ENCODE peak calls at places on chromosomes 5 and 9, in five cellular contexts. U is neuronal stem cell, P is heart left ventricle, Z is endodermal cell, E is heart right ventricle. C is an unnamed sample.

GRCh38 chr5:127074466-127074865 is 1.2 kb upstream of the C5orf63 start:
- DNase-seq in P (no peak), U (no peak), Z (no peak), E (no peak), C (no peak)

GRCh38 chr5:52817818-52818217 is 30.1 kb downstream of the ITGA1 start:
- DNase-seq in E (no peak), Z (no peak), P (no peak), U (no peak), C (no peak)

GRCh38 chr9:102032614-102033013 is 294.2 kb upstream of the GRIN3A start:
- DNase-seq in P (no peak), Z (no peak), E (no peak), U (no peak), C (no peak)

GRCh38 chr5:155728146-155728856 is 598.7 kb upstream of the SGCD start:
- DNase-seq in Z (peak; percentile 88), E (peak; percentile 47), U (peak; percentile 52), P (peak; percentile 44), C (peak; percentile 13)

GRCh38 chr5:2168601-2169416 is 286.1 kb upstream of the IRX4 start:
- DNase-seq in Z (no peak), U (no peak), P (no peak), E (no peak), C (no peak)

GRCh38 chr5:176687247-176687646 is 40.0 kb downstream of the TSPAN17 start:
- DNase-seq in E (no peak), P (no peak), Z (no peak), U (no peak), C (no peak)

GRCh38 chr9:76302947-76303550 is 91.2 kb downstream of the RFK start:
- DNase-seq in P (no peak), E (no peak), Z (no peak), U (peak; percentile 36), C (peak; percentile 52)

GRCh38 chr5:153562189-153562588 is 71.7 kb downstream of the GRIA1 start:
- DNase-seq in U (no peak), E (no peak), P (no peak), Z (no peak), C (no peak)

GRCh38 chr5:17118631-17119030 is 98.8 kb upstream of the BASP1 start:
- DNase-seq in E (peak; percentile 57), Z (no peak), U (no peak), P (peak; percentile 41), C (peak; percentile 75)

GRCh38 chr5:95822038-95822407 is 503 bp downstream of the GLRX start:
- DNase-seq in P (peak; percentile 77), U (peak; percentile 32), Z (peak; percentile 83), E (peak; percentile 77), C (peak; percentile 68)

GRCh38 chr9:37986001-37986400 is 82.1 kb upstream of the SLC25A51 start:
- DNase-seq in U (no peak), Z (no peak), P (no peak), E (no peak), C (no peak)

GRCh38 chr9:31745886-31746285 is 638.6 kb upstream of the ACO1 start:
- DNase-seq in U (no peak), P (no peak), Z (no peak), E (no peak), C (no peak)

GRCh38 chr9:8946461-8946860 is 1146.9 kb upstream of the DMAC1 start:
- DNase-seq in Z (no peak), U (peak; percentile 4), E (no peak), P (no peak), C (no peak)

GRCh38 chr9:93659044-93659836 is 82.9 kb downstream of the PHF2 start:
- DNase-seq in Z (no peak), E (no peak), P (no peak), U (no peak), C (no peak)

GRCh38 chr9:97840521-97840920 is 12.5 kb upstream of the FOXE1 start:
- DNase-seq in U (no peak), Z (no peak), E (no peak), P (no peak), C (no peak)

GRCh38 chr9:113187935-113188595 is 33.0 kb downstream of the FKBP15 start:
- DNase-seq in P (peak; percentile 26), Z (no peak), E (peak; percentile 28), U (no peak), C (no peak)

GRCh38 chr5:115857621-115858349 is 16.1 kb downstream of the AP3S1 start:
- DNase-seq in E (no peak), Z (no peak), U (no peak), P (no peak), C (no peak)

GRCh38 chr5:147613359-147613758 is 103.5 kb upstream of the DPYSL3 start:
- DNase-seq in U (no peak), P (no peak), E (no peak), Z (no peak), C (no peak)

GRCh38 chr9:128529191-128529590 is 23.2 kb upstream of the SPTAN1 start:
- DNase-seq in Z (no peak), P (no peak), E (no peak), U (no peak), C (no peak)

GRCh38 chr5:132003170-132003744 is 8.2 kb downstream of the ACSL6 start:
- DNase-seq in E (peak; percentile 20), P (peak; percentile 36), Z (peak; percentile 92), U (peak; percentile 56), C (no peak)

GRCh38 chr9:69076550-69076949 is 41.0 kb downstream of the FXN start:
- DNase-seq in Z (no peak), E (no peak), P (no peak), U (no peak), C (no peak)

GRCh38 chr9:99433555-99433954 is 211.5 kb downstream of the SEC61B start:
- DNase-seq in U (no peak), P (peak; percentile 11), Z (peak; percentile 75), E (no peak), C (peak; percentile 4)

GRCh38 chr5:157387683-157388093 is 72.3 kb upstream of the NIPAL4 start:
- DNase-seq in E (peak; percentile 55), P (peak; percentile 35), Z (no peak), U (no peak), C (no peak)

GRCh38 chr5:94245608-94246007 is 372.8 kb downstream of the KIAA0825 start:
- DNase-seq in E (no peak), P (no peak), Z (no peak), U (no peak), C (no peak)

GRCh38 chr5:38590846-38591245 is 34.4 kb upstream of the LIFR start:
- DNase-seq in E (no peak), Z (no peak), U (no peak), P (no peak), C (no peak)

GRCh38 chr5:66989286-66989685 is 207.3 kb downstream of the CD180 start:
- DNase-seq in P (no peak), Z (peak; percentile 60), E (no peak), U (no peak), C (no peak)

GRCh38 chr5:31066655-31067328 is 126.7 kb upstream of the CDH6 start:
- DNase-seq in Z (no peak), U (no peak), E (no peak), P (no peak), C (no peak)

GRCh38 chr5:97909541-97909940 is 726.5 kb upstream of the RIOK2 start:
- DNase-seq in P (no peak), E (no peak), U (no peak), Z (no peak), C (no peak)

GRCh38 chr5:115463985-115464384 is 80.6 kb downstream of the FEM1C start:
- DNase-seq in Z (no peak), P (no peak), U (no peak), E (no peak), C (no peak)

GRCh38 chr9:121835581-121836381 is 184.3 kb downstream of the DAB2IP start:
- DNase-seq in P (no peak), U (no peak), Z (peak; percentile 56), E (no peak), C (no peak)

GRCh38 chr5:75336625-75337336 is at the start of gene HMGCR:
- DNase-seq in P (peak; percentile 99), U (peak; percentile 99), Z (peak; percentile 100), E (peak; percentile 99), C (peak; percentile 100)

GRCh38 chr5:75335486-75335885 is 1.5 kb upstream of the HMGCR start:
- DNase-seq in U (no peak), E (no peak), P (no peak), Z (no peak), C (no peak)

GRCh38 chr5:75338408-75338807 is 1.4 kb downstream of the HMGCR start:
- DNase-seq in Z (no peak), U (no peak), P (no peak), E (no peak), C (no peak)

GRCh38 chr5:75337366-75338021 is 474 bp downstream of the HMGCR start:
- DNase-seq in P (peak; percentile 29), U (no peak), E (peak; percentile 23), Z (no peak), C (peak; percentile 43)

GRCh38 chr5:75335952-75336624 is 932 bp upstream of the HMGCR start:
- DNase-seq in Z (no peak), E (peak; percentile 24), P (no peak), U (peak; percentile 43), C (peak; percentile 77)
- H3K4me1 ChIP-seq in Z (peaks cover 2% of the 10 kb centered on the region), E (peaks cover 6% of the 10 kb centered on the region), P (no peaks in the 10 kb centered on the region), U (peaks cover 12% of the 10 kb centered on the region), C (peaks cover 2% of the 10 kb centered on the region)

GRCh38 chr9:20770947-20771346 is 86.9 kb downstream of the FOCAD start:
- DNase-seq in Z (no peak), P (no peak), U (no peak), E (no peak), C (no peak)
- H3K27ac ChIP-seq in Z (no peak overlapping the region), P (no peak overlapping the region), U (no peak overlapping the region), E (no peak overlapping the region), C (no peak overlapping the region)

GRCh38 chr9:137052998-137053943 is 590 bp downstream of the ENTPD2 start:
- DNase-seq in U (no peak), Z (peak; percentile 75), P (no peak), E (no peak), C (no peak)

GRCh38 chr9:137049544-137050449 is 3.8 kb upstream of the NPDC1 start:
- DNase-seq in E (peak; percentile 62), P (no peak), U (peak; percentile 67), Z (peak; percentile 90), C (peak; percentile 66)

GRCh38 chr9:137052293-137052692 is 1.6 kb downstream of the ENTPD2 start:
- DNase-seq in P (no peak), Z (no peak), E (no peak), U (no peak), C (no peak)

GRCh38 chr9:137050570-137050969 is 3.3 kb downstream of the ENTPD2 start:
- DNase-seq in E (no peak), P (no peak), U (no peak), Z (no peak), C (no peak)

DNA sequence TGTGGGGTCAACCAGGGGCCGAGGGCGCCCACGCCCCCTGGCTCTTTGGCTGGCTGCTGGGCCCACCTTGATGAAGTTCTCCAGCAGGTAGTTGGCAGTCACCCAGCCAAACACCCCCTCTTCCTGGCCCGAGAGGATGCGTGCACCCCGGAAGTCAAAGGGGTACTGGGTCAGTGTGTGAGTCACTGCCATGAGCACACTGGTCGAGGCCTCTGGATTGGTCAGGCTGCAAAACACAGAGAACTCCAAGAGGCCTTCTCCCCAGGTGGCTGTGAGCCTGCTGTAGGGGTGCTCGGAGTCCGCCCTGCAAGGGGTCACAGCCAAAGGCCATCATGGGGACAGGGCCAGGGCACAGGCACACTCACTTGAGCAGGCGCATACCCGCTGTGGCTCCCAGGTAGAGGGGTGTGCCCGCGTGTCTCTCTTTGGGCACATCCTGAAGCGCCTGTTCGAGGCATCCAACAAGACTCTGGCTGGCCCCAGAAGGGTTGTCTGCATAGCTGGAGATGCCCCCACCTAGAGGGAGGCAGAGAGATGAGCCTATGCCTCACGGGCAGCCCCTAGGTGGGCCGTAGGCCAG is 2.6 kb downstream of the ENTPD2 start:
- DNase-seq in E (no peak), U (no peak), Z (no peak), P (no peak), C (no peak)
- H3K27me3 ChIP-seq in E (peaks cover 6% of the 10 kb centered on the region), U (peaks cover 90% of the 10 kb centered on the region), Z (peaks cover 81% of the 10 kb centered on the region), P (peaks cover 5% of the 10 kb centered on the region), C (peaks cover 18% of the 10 kb centered on the region)

GRCh38 chr5:143312822-143313221 is 90.7 kb downstream of the NR3C1 start:
- DNase-seq in Z (no peak), P (no peak), U (no peak), E (no peak), C (no peak)
- H3K4me1 ChIP-seq in Z (no peaks in the 10 kb centered on the region), P (peaks cover 36% of the 10 kb centered on the region), U (no peaks in the 10 kb centered on the region), E (peaks cover 46% of the 10 kb centered on the region), C (no peaks in the 10 kb centered on the region)